ENCODE peak calls at places on chromosomes 16 and 17, in eight cellular contexts. T, Z, W, K, M, F, A and C are unnamed samples.

GRCh38 chr16:69187891-69188451 is 1.0 kb downstream of the SNTB2 start:
- DNase-seq in T (peak), Z (no peak), W (peak), K (peak), M (no peak), F (no peak), A (peak), C (peak)

GRCh38 chr17:59804910-59805381 is 87.8 kb downstream of the TUBD1 start:
- DNase-seq in T (no peak), Z (no peak), W (peak), K (no peak), M (no peak), F (no peak), A (no peak), C (no peak)

GRCh38 chr17:50382931-50383330 is 9.9 kb downstream of the EME1 start:
- DNase-seq in T (no peak), Z (no peak), W (no peak), K (no peak), M (no peak), F (no peak), A (no peak), C (no peak)

GRCh38 chr17:74417178-74418045 is 14.5 kb upstream of the GPRC5C start:
- DNase-seq in T (peak), Z (peak), W (no peak), K (peak), M (peak), F (no peak), A (no peak), C (no peak)

GRCh38 chr16:48050871-48051270 is 104.9 kb downstream of the ABCC12 start:
- DNase-seq in T (no peak), Z (no peak), W (no peak), K (no peak), M (no peak), F (no peak), A (no peak), C (no peak)

GRCh38 chr17:41800601-41801373 is 11.0 kb downstream of the P3H4 start:
- DNase-seq in T (peak), Z (peak), W (no peak), K (peak), M (no peak), F (peak), A (peak), C (peak)

GRCh38 chr16:55557186-55557585 is 9.3 kb upstream of the CAPNS2 start:
- DNase-seq in T (no peak), Z (no peak), W (no peak), K (no peak), M (no peak), F (no peak), A (no peak), C (no peak)

GRCh38 chr17:64074704-64075484 is 54.5 kb upstream of the ICAM2 start:
- DNase-seq in T (no peak), Z (no peak), W (peak), K (peak), M (no peak), F (no peak), A (peak), C (no peak)

GRCh38 chr16:85232369-85233142 is 120.3 kb upstream of the CIBAR2 start:
- DNase-seq in T (no peak), Z (no peak), W (no peak), K (no peak), M (no peak), F (no peak), A (no peak), C (no peak)

GRCh38 chr16:15605869-15606520 is 37.0 kb downstream of the MARF1 start:
- DNase-seq in T (no peak), Z (no peak), W (no peak), K (no peak), M (no peak), F (no peak), A (no peak), C (no peak)

GRCh38 chr16:67071476-67072048 is 38.2 kb upstream of the PHAF1 start:
- DNase-seq in T (no peak), Z (no peak), W (no peak), K (no peak), M (no peak), F (no peak), A (no peak), C (no peak)

GRCh38 chr17:18866866-18867813 is 9.2 kb downstream of the PRPSAP2 start:
- DNase-seq in T (no peak), Z (no peak), W (no peak), K (no peak), M (no peak), F (no peak), A (no peak), C (no peak)

GRCh38 chr17:43020789-43021738 is 1.1 kb downstream of the VAT1 start:
- DNase-seq in T (peak), Z (no peak), W (peak), K (peak), M (no peak), F (no peak), A (peak), C (peak)

GRCh38 chr16:85168732-85169256 is 56.5 kb upstream of the CIBAR2 start:
- DNase-seq in T (peak), Z (no peak), W (no peak), K (no peak), M (no peak), F (no peak), A (no peak), C (peak)

GRCh38 chr17:4236456-4236855 is 27.3 kb downstream of the ANKFY1 start:
- DNase-seq in T (no peak), Z (no peak), W (no peak), K (no peak), M (no peak), F (no peak), A (no peak), C (no peak)

GRCh38 chr17:4365103-4365627 is 1.3 kb downstream of the UBE2G1 start:
- DNase-seq in T (peak), Z (peak), W (peak), K (peak), M (peak), F (peak), A (peak), C (peak)

GRCh38 chr16:19116711-19117449 is 3.1 kb downstream of the ITPRIPL2 start:
- DNase-seq in T (no peak), Z (no peak), W (peak), K (no peak), M (no peak), F (no peak), A (no peak), C (no peak)

GRCh38 chr17:20278805-20279204 is 188.5 kb downstream of the LGALS9B start:
- DNase-seq in T (no peak), Z (no peak), W (no peak), K (no peak), M (no peak), F (no peak), A (no peak), C (no peak)

GRCh38 chr17:55852734-55853133 is 101.9 kb downstream of the PCTP start:
- DNase-seq in T (no peak), Z (no peak), W (peak), K (no peak), M (no peak), F (no peak), A (no peak), C (no peak)

GRCh38 chr17:3012926-3013581 is 50.4 kb downstream of the OR1D5 start:
- DNase-seq in T (peak), Z (peak), W (peak), K (peak), M (peak), F (peak), A (peak), C (no peak)

GRCh38 chr17:59763861-59764260 is 56.4 kb downstream of the VMP1 start:
- DNase-seq in T (no peak), Z (no peak), W (no peak), K (no peak), M (no peak), F (no peak), A (no peak), C (no peak)

GRCh38 chr17:31295489-31295871 is 1.6 kb downstream of the OMG start:
- DNase-seq in T (no peak), Z (no peak), W (no peak), K (no peak), M (no peak), F (no peak), A (no peak), C (no peak)

GRCh38 chr17:348692-349425 is 3.7 kb downstream of the RPH3AL start:
- DNase-seq in T (peak), Z (no peak), W (no peak), K (peak), M (no peak), F (no peak), A (peak), C (peak)

GRCh38 chr17:250487-251300 is 69.2 kb upstream of the DOC2B start:
- DNase-seq in T (peak), Z (no peak), W (no peak), K (no peak), M (no peak), F (no peak), A (no peak), C (peak)

GRCh38 chr17:64129765-64130558 is at the start of gene ERN1:
- DNase-seq in T (peak), Z (peak), W (peak), K (peak), M (peak), F (peak), A (peak), C (peak)

GRCh38 chr17:51142597-51142996 is 10.8 kb upstream of the NME1 start:
- DNase-seq in T (no peak), Z (no peak), W (no peak), K (no peak), M (no peak), F (no peak), A (no peak), C (no peak)

GRCh38 chr17:20122236-20122879 is 113.2 kb downstream of the SPECC1 start:
- DNase-seq in T (no peak), Z (no peak), W (no peak), K (no peak), M (no peak), F (no peak), A (no peak), C (no peak)

GRCh38 chr17:82257473-82257872 is 16.0 kb downstream of the CSNK1D start:
- DNase-seq in T (no peak), Z (no peak), W (no peak), K (peak), M (no peak), F (no peak), A (no peak), C (no peak)

GRCh38 chr16:87809150-87809902 is 43.5 kb upstream of the KLHDC4 start:
- DNase-seq in T (peak), Z (no peak), W (peak), K (no peak), M (peak), F (no peak), A (no peak), C (no peak)

GRCh38 chr17:52606098-52606497 is 447.6 kb upstream of the CA10 start:
- DNase-seq in T (no peak), Z (no peak), W (no peak), K (no peak), M (no peak), F (no peak), A (no peak), C (no peak)

GRCh38 chr16:14957576-14958322 is 17.1 kb upstream of the PDXDC1 start:
- DNase-seq in T (no peak), Z (no peak), W (no peak), K (peak), M (no peak), F (no peak), A (no peak), C (no peak)

GRCh38 chr17:9107527-9107926 is 86.2 kb downstream of the NTN1 start:
- DNase-seq in T (no peak), Z (no peak), W (no peak), K (no peak), M (no peak), F (no peak), A (no peak), C (no peak)

GRCh38 chr17:66682293-66682692 is 152.6 kb upstream of the CACNG5 start:
- DNase-seq in T (no peak), Z (no peak), W (no peak), K (no peak), M (no peak), F (no peak), A (no peak), C (no peak)
- TF ChIP-seq POLR2AphosphoS5 in T (no peak), Z (no peak), W (no peak), K (no peak), M (no peak), F (no peak), A (no peak), C (no peak)

DNA sequence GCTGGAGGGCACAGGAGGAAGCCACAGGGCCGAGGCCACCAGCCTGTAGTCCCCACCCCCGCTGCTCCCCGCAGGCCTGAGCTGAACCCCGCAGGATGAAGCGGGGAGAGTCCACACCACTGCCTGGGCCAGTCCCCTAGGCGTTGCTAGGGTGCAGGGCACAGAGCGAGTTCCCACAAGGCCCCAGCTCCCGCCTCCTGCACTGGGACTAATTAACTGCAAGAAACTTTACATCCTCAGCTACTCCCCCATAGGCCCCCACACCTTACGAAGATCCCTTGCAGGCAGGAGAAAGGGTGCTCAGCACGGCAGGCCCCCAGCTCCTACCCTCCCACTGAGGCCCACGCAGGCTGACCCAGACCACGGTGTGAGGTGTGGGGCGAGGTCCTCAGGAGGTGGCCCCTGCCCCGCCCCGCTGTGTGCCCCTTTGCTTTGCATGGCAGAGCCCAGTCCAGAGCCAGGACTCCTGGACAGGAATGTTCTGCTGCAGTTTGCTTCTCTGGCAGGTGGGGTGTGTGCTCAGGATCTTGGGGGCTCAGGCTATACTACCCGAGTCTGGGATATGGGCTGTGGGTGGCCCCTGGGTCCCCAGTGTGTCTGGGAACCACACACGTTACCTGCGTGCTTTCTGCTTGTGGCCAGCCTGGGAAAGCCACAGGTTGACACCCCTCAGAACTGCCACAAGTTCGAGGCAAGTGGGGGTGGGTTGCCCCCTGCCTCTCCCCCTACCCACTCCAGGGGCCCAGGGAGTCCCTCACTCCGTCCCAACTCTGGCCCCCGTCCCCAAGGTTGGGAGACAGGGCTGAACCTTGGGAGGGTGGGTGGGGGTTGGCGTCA is 1.2 kb downstream of the GNG13 start:
- DNase-seq in T (no peak), Z (no peak), W (no peak), K (no peak), M (no peak), F (no peak), A (no peak), C (no peak)
- TF ChIP-seq POLR2AphosphoS5 in T (no peak), Z (no peak), W (no peak), K (no peak), M (no peak), F (no peak), A (no peak), C (no peak)

GRCh38 chr16:75226550-75227360 is 8.0 kb downstream of the CTRB1 start:
- DNase-seq in T (no peak), Z (no peak), W (no peak), K (no peak), M (no peak), F (no peak), A (no peak), C (no peak)
- TF ChIP-seq POLR2AphosphoS5 in T (no peak), Z (no peak), W (no peak), K (no peak), M (no peak), F (peak), A (no peak), C (no peak)

GRCh38 chr16:50683689-50684374 is 2.7 kb upstream of the SNX20 start:
- DNase-seq in T (peak), Z (no peak), W (peak), K (peak), M (peak), F (no peak), A (no peak), C (no peak)
- TF ChIP-seq POLR2AphosphoS5 in T (no peak), Z (no peak), W (peak), K (no peak), M (no peak), F (no peak), A (no peak), C (no peak)

GRCh38 chr17:80665792-80666191 is 121.2 kb downstream of the RPTOR start:
- DNase-seq in T (no peak), Z (no peak), W (no peak), K (no peak), M (no peak), F (no peak), A (no peak), C (no peak)

GRCh38 chr17:80664217-80664780 is 119.7 kb downstream of the RPTOR start:
- DNase-seq in T (no peak), Z (no peak), W (no peak), K (no peak), M (no peak), F (no peak), A (no peak), C (no peak)

GRCh38 chr17:80662557-80662956 is 117.9 kb downstream of the RPTOR start:
- DNase-seq in T (no peak), Z (no peak), W (no peak), K (no peak), M (no peak), F (no peak), A (no peak), C (no peak)

GRCh38 chr17:80666867-80667266 is 122.2 kb downstream of the RPTOR start:
- DNase-seq in T (no peak), Z (no peak), W (no peak), K (no peak), M (no peak), F (no peak), A (no peak), C (no peak)

GRCh38 chr17:80663783-80664206 is 119.2 kb downstream of the RPTOR start:
- DNase-seq in T (peak), Z (no peak), W (no peak), K (no peak), M (no peak), F (no peak), A (no peak), C (no peak)
- TF ChIP-seq POLR2AphosphoS5 in T (no peak), Z (no peak), W (no peak), K (no peak), M (no peak), F (no peak), A (no peak), C (no peak)

DNA sequence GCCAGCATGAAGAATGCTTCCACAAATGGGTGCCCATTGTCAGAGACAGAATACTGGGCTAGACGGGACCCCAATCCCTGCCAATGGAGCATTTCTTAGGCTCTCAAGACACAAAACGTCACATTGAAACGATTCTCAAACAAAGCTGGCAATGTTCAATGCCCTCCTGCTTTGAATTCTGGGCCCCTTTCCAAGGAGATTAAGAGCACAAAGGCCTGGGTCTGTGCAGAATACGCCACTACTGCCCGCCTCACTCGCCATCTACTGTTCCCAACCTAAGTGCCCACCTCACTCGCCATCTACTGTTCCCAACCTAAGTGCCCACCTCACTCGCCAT is 9.7 kb downstream of the CFAP20 start:
- DNase-seq in T (no peak), Z (no peak), W (no peak), K (no peak), M (no peak), F (no peak), A (no peak), C (peak)
- TF ChIP-seq POLR2AphosphoS5 in T (no peak), Z (no peak), W (no peak), K (no peak), M (no peak), F (no peak), A (no peak), C (no peak)